ENCODE peak calls at places on chromosomes 12 and 14, in six cellular contexts. S is GM23338, R is PC-3, V is HCT116, C is hepatocyte, Y is neural progenitor cell. F is an unnamed sample.

GRCh38 chr14:83548061-83548839 is 1981.7 kb upstream of the FLRT2 start:
- DNase-seq in S (peak), R (peak), Y (peak), C (no peak), V (no peak), F (no peak)

GRCh38 chr14:77936138-77936639 is 136.3 kb downstream of the ADCK1 start:
- DNase-seq in C (no peak), Y (no peak), S (no peak), V (no peak), R (no peak), F (no peak)

GRCh38 chr12:122161682-122162081 is 12.3 kb downstream of the IL31 start:
- DNase-seq in S (no peak), C (no peak), V (no peak), R (no peak), Y (no peak), F (no peak)

GRCh38 chr12:21828779-21829178 is 54.3 kb upstream of the KCNJ8 start:
- DNase-seq in R (no peak), Y (no peak), V (no peak), C (no peak), S (no peak), F (no peak)

GRCh38 chr12:96327346-96327745 is 72.9 kb downstream of the CDK17 start:
- DNase-seq in C (no peak), S (no peak), R (no peak), V (no peak), Y (no peak), F (peak)

GRCh38 chr14:30798516-30798915 is 75.8 kb upstream of the COCH start:
- DNase-seq in V (no peak), R (no peak), S (no peak), Y (no peak), C (no peak), F (no peak)

GRCh38 chr14:64410084-64410774 is 22.1 kb downstream of the MTHFD1 start:
- DNase-seq in R (peak), S (peak), Y (peak), V (no peak), C (no peak), F (no peak)

GRCh38 chr12:2289525-2289924 is 236.7 kb downstream of the CACNA1C start:
- DNase-seq in S (no peak), Y (no peak), R (no peak), V (no peak), C (no peak), F (no peak)

GRCh38 chr14:74019743-74020142 is 594 bp downstream of the BBOF1 start:
- DNase-seq in V (no peak), Y (peak), S (no peak), C (peak), R (no peak), F (no peak)

GRCh38 chr12:95215925-95216324 is 1.3 kb downstream of the FGD6 start:
- DNase-seq in R (peak), C (no peak), V (no peak), Y (no peak), S (peak), F (peak)
- H2AFZ ChIP-seq in R (no peak), C (peak), V (no peak), Y (no peak), S (no peak), F (peak)

DNA sequence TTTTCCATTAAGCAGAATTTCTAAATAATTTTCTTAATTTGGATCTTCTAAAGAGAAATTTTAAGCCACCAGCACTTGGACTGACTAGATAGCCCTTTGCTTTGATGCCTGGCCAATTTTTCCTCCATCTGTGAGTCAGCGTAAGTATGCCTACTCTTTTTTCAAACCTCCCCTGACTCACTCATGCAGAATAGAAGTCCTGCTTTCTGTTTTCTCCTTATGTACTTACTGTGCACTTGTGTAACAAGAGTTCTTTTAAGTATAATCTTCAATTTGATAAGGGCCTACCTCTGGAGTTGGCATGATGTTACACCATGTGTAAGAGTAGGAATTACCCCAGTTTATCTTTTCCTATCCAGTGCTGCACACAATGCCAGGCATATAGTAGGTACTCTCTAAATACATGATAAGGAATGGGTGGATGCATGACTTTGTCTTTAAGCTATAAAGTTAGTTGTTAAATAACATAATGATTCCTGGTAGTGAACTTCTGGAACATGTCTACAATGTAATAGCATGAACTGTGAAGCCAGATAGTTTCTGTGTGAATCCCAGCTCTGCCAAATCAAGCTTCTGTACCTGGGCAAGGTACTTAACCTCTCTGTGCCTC is 329.6 kb downstream of the TMTC2 start:
- DNase-seq in C (peak), V (peak), Y (no peak), S (no peak), R (peak), F (no peak)
- TF ChIP-seq EZH2phosphoT487 in C (no peak), V (no peak), Y (no peak), S (no peak), R (no peak), F (no peak)

GRCh38 chr12:62522984-62523383 is 56.4 kb downstream of the MON2 start:
- DNase-seq in Y (no peak), V (no peak), C (no peak), R (peak), S (no peak), F (no peak)
- TF ChIP-seq CTCF in Y (peak), V (peak), C (peak), R (peak), S (peak), F (no peak)

DNA sequence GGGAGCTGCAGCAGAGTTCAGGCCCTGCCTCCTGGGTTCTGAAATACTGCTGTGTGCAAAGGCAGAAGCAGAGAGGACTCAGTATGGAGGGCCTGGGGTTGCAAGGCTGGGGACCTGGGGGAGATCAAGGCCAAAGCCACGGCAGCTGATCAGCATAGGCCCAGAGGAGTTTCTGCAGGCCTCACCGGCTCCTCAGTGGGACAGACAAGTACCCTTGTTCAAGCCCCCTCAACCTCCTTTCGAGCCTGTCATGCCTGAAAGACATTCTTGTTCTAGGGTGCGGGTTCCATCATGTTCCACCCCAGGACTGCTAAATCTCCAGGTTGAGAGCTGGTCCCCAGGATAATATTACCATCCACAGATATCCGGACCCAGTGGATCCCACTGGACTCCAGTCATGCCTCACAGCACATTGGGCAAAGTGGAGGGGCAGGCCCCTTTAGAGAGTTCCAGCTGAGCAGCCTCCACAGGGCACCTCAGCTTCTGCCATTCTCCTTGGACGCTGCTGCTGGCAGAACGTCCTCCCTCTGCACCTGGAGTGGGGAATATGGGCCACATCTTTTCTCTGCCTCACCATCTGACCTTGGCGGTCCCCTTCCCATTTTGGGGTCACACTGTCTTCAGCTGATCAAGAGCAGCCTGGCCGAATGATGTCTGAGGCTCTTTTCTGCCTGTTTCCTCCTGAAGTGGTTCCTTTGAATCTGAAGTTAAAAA is 137.5 kb downstream of the BCL11B start:
- DNase-seq in C (no peak), R (no peak), Y (no peak), S (no peak), V (no peak), F (no peak)
- H2AFZ ChIP-seq in C (no peak), R (no peak), Y (peak), S (no peak), V (no peak), F (no peak)

DNA sequence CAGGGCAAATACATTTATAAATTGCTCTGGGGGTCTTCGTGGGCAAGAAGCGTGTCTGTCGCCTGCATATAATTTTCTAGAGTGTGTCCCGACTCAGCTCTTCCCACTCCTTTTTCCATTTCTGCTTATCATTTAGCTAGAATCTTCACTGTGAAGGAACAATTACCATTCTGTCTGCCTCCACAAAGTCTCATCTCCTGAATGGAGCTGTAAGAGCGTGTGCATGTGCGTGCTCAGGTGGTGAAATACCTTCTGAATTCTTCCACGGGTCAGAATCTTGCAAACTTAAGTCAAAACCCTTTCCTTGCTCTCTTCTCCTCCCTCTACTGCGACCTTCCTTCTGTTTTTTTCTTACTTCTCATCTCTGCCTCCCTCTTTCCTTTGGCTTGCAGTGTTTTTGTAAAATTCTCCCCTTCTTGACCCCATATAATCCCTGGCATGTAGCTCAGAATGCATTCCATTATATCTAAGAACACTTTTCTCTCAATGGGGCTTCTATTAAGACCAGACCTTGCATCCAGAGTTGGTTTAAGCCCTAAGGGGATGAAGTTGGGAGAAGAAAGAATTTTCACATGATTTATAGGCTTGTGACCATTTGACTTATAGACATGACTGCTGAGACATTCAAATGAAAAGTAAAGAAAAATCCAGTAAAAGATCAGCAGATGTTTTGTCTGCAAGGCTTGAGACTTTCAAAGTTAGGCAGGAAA is 25.0 kb upstream of the GSG1 start:
- DNase-seq in S (no peak), C (no peak), R (peak), V (no peak), Y (no peak), F (no peak)
- TF ChIP-seq EZH2phosphoT487 in S (no peak), C (no peak), R (no peak), V (no peak), Y (no peak), F (no peak)

GRCh38 chr14:92328664-92329255 is 5.8 kb downstream of the SLC24A4 start:
- DNase-seq in V (no peak), S (no peak), Y (no peak), R (no peak), C (no peak), F (no peak)

GRCh38 chr14:92322516-92322915 is 449 bp upstream of the SLC24A4 start:
- DNase-seq in V (no peak), C (no peak), S (peak), Y (peak), R (no peak), F (no peak)

GRCh38 chr14:92323916-92324818 is 1.2 kb downstream of the SLC24A4 start:
- DNase-seq in Y (peak), R (no peak), V (no peak), C (no peak), S (peak), F (no peak)

GRCh38 chr14:92323031-92323915 is at the start of gene SLC24A4:
- DNase-seq in C (peak), S (peak), V (no peak), R (no peak), Y (peak), F (no peak)

GRCh38 chr14:92325835-92326234 is 2.9 kb downstream of the SLC24A4 start:
- DNase-seq in S (no peak), V (no peak), R (no peak), C (no peak), Y (no peak), F (no peak)
- TF ChIP-seq CTCF in S (peak), V (no peak), R (peak), C (no peak), Y (peak), F (peak)

GRCh38 chr12:90078344-90078743 is 369.7 kb upstream of the ATP2B1 start:
- DNase-seq in Y (no peak), R (no peak), S (no peak), C (no peak), V (no peak), F (no peak)
- H2AFZ ChIP-seq in Y (no peak), R (no peak), S (no peak), C (no peak), V (no peak), F (peak)

GRCh38 chr14:20679907-20680306 is 4.5 kb upstream of the RNASE4 start:
- DNase-seq in C (peak), R (peak), Y (peak), S (peak), V (no peak), F (no peak)
- TF ChIP-seq EZH2phosphoT487 in C (no peak), R (no peak), Y (no peak), S (no peak), V (no peak), F (no peak)

GRCh38 chr14:79011091-79011919 is 841.1 kb downstream of the NRXN3 start:
- DNase-seq in Y (peak), V (no peak), R (peak), C (peak), S (peak), F (peak)
- TF ChIP-seq CTCF in Y (peak), V (peak), R (peak), C (peak), S (peak), F (peak)